ENCODE peak calls at places on chromosomes 1 and 21, in four cellular contexts. H is right atrium auricular region; O is fibroblast of lung; N is naive thymus-derived CD4-positive, alpha-beta T cell. V is an unnamed sample.

GRCh38 chr1:22838965-22839364 is 128.3 kb downstream of the EPHB2 start:
- DNase-seq in H (no peak), O (no peak), N (no peak), V (no peak)

GRCh38 chr1:81756872-81757271 is 43.9 kb upstream of the ADGRL2 start:
- DNase-seq in H (no peak), O (peak; percentile 41), N (no peak), V (no peak)

GRCh38 chr1:2098301-2098698 is 48.1 kb downstream of the PRKCZ start:
- DNase-seq in H (no peak), O (no peak), N (no peak), V (no peak)

GRCh38 chr1:230747139-230747730 is at the start of gene CAPN9:
- DNase-seq in H (no peak), O (no peak), N (no peak), V (no peak)

GRCh38 chr1:20981903-20982695 is 194.6 kb downstream of the EIF4G3 start:
- DNase-seq in H (no peak), O (peak; percentile 59), N (no peak), V (no peak)

GRCh38 chr1:67059331-67059730 is 5.4 kb upstream of the SLC35D1 start:
- DNase-seq in H (no peak), O (peak; percentile 27), N (no peak), V (no peak)

GRCh38 chr21:41234574-41234973 is 66.6 kb downstream of the BACE2 start:
- DNase-seq in H (no peak), O (no peak), N (no peak), V (no peak)

GRCh38 chr1:159945483-159946241 is at the start of gene IGSF9:
- DNase-seq in H (peak; percentile 81), O (peak; percentile 76), N (no peak), V (peak; percentile 69)

GRCh38 chr1:20343149-20343936 is 52.7 kb downstream of the VWA5B1 start:
- DNase-seq in H (no peak), O (no peak), N (no peak), V (peak; percentile 12)

GRCh38 chr1:117644696-117645311 is 39.0 kb downstream of the TENT5C start:
- DNase-seq in H (no peak), O (no peak), N (no peak), V (no peak)

GRCh38 chr1:214632091-214632490 is 29.1 kb downstream of the CENPF start:
- DNase-seq in H (no peak), O (no peak), N (no peak), V (peak; percentile 81)

GRCh38 chr1:206472454-206472853 is 2.2 kb downstream of the IKBKE start:
- DNase-seq in H (no peak), O (peak; percentile 86), N (peak; percentile 64), V (no peak)

GRCh38 chr1:19084206-19084738 is 125.8 kb downstream of the UBR4 start:
- DNase-seq in H (no peak), O (no peak), N (no peak), V (no peak)

GRCh38 chr1:229372251-229372650 is 29.4 kb upstream of the CCSAP start:
- DNase-seq in H (no peak), O (no peak), N (no peak), V (no peak)

GRCh38 chr1:108817811-108818210 is 39.1 kb downstream of the AKNAD1 start:
- DNase-seq in H (no peak), O (no peak), N (no peak), V (no peak)

GRCh38 chr1:246527402-246528088 is 20.5 kb upstream of the SMYD3 start:
- DNase-seq in H (peak; percentile 56), O (no peak), N (no peak), V (peak; percentile 64)

GRCh38 chr21:31204801-31205200 is 139.3 kb downstream of the TIAM1 start:
- DNase-seq in H (no peak), O (no peak), N (no peak), V (no peak)

GRCh38 chr1:30618335-30618747 is 105.0 kb downstream of the MATN1 start:
- DNase-seq in H (no peak), O (peak; percentile 25), N (no peak), V (no peak)

GRCh38 chr1:81125672-81126071 is 675.1 kb upstream of the ADGRL2 start:
- DNase-seq in H (no peak), O (no peak), N (no peak), V (no peak)

GRCh38 chr1:31981976-31982375 is 31.7 kb upstream of the KHDRBS1 start:
- DNase-seq in H (no peak), O (no peak), N (no peak), V (no peak)

GRCh38 chr1:44086722-44087474 is 31.7 kb upstream of the KLF17 start:
- DNase-seq in H (no peak), O (no peak), N (no peak), V (no peak)

GRCh38 chr1:47178020-47178419 is 11.8 kb downstream of the PDZK1IP1 start:
- DNase-seq in H (no peak), O (no peak), N (no peak), V (no peak)

GRCh38 chr1:176976236-176976635 is 188.3 kb downstream of the ASTN1 start:
- DNase-seq in H (no peak), O (no peak), N (no peak), V (no peak)

GRCh38 chr1:2593251-2593878 is 6.8 kb downstream of the PRXL2B start:
- DNase-seq in H (no peak), O (no peak), N (no peak), V (no peak)

GRCh38 chr1:232487236-232487635 is 142.7 kb downstream of the SIPA1L2 start:
- DNase-seq in H (no peak), O (no peak), N (no peak), V (no peak)

GRCh38 chr1:239558992-239559391 is 172.6 kb downstream of the CHRM3 start:
- DNase-seq in H (no peak), O (no peak), N (no peak), V (no peak)

GRCh38 chr1:156559797-156560112 is 12.6 kb downstream of the IQGAP3 start:
- DNase-seq in H (no peak), O (no peak), N (no peak), V (no peak)

GRCh38 chr1:151455231-151455630 is 4.1 kb downstream of the POGZ start:
- DNase-seq in H (no peak), O (no peak), N (no peak), V (no peak)

GRCh38 chr1:20672265-20672632 is 11.1 kb upstream of the DDOST start:
- DNase-seq in H (no peak), O (no peak), N (no peak), V (no peak)

GRCh38 chr1:86846166-86846647 is 67.7 kb downstream of the SELENOF start:
- DNase-seq in H (no peak), O (peak; percentile 97), N (no peak), V (no peak)

GRCh38 chr1:226677121-226678020 is 61.7 kb downstream of the ITPKB start:
- DNase-seq in H (peak; percentile 91), O (peak; percentile 84), N (peak; percentile 57), V (peak; percentile 78)

GRCh38 chr21:33127154-33127893 is 57.4 kb downstream of the OLIG1 start:
- DNase-seq in H (peak; percentile 62), O (peak; percentile 44), N (peak; percentile 53), V (peak; percentile 40)

GRCh38 chr1:3084726-3085125 is 15.7 kb downstream of the PRDM16 start:
- DNase-seq in H (no peak), O (no peak), N (no peak), V (no peak)

GRCh38 chr1:24294757-24295371 is 24.3 kb upstream of the GRHL3 start:
- DNase-seq in H (peak; percentile 89), O (peak; percentile 71), N (no peak), V (no peak)

GRCh38 chr1:232891116-232891515 is 59.3 kb upstream of the NTPCR start:
- DNase-seq in H (no peak), O (peak; percentile 98), N (no peak), V (no peak)

GRCh38 chr1:117051224-117052064 is 8.7 kb upstream of the TTF2 start:
- DNase-seq in H (no peak), O (no peak), N (no peak), V (peak; percentile 71)

GRCh38 chr1:172431721-172432192 is 11.3 kb downstream of the C1orf105 start:
- DNase-seq in H (no peak), O (no peak), N (no peak), V (no peak)

DNA sequence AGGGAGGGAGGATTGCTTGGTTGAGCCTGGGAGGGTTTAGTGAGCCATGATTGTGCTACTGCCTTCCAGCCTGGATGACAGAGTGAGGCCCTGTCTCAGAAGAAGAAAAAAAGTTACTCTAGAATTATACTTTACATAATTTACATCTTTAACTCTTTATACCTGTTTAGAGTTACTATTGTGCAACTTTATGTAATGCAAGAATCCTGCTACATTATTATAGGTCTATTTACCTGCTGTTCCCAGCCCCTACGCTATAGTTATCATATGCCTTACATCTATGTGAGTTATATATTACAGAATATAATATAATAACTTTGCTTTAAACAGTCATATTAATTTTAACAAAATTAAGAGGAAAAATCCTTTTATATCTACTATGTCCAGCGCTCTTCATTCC is 14.3 kb downstream of the SDHB start:
- DNase-seq in H (no peak), O (no peak), N (no peak), V (no peak)
- H3K36me3 ChIP-seq in H (peaks cover 80% of the 10 kb centered on the region), O (peaks cover 12% of the 10 kb centered on the region), N (peaks cover 52% of the 10 kb centered on the region), V (peaks cover 63% of the 10 kb centered on the region)

GRCh38 chr1:180117764-180118116 is 36.9 kb upstream of the QSOX1 start:
- DNase-seq in H (peak; percentile 77), O (peak; percentile 86), N (no peak), V (no peak)
- H3K36me3 ChIP-seq in H (no peaks in the 10 kb centered on the region), O (no peaks in the 10 kb centered on the region), N (peaks cover under 1% of the 10 kb centered on the region), V (peaks cover 3% of the 10 kb centered on the region)

DNA sequence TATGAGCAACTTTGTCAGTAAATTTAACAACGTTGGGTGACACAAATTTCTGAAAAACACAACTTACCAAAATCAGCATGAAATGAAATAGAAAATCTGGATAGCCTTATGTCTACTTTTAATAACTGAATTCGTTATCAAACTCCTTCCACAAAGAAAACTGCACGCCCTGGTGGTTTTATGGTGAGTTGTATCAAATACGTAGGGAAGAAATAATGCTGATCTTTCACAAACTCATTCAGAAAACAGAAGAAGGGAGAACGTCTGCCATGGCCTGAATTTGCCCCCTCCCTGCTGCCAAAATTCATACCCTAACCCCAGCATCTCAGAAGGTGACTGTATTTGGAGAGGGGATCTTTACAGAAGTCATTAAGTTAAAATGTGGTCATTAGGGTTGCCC is 50.0 kb upstream of the COL18A1 start:
- DNase-seq in H (no peak), O (no peak), N (no peak), V (no peak)
- H3K36me3 ChIP-seq in H (no peaks in the 10 kb centered on the region), O (no peaks in the 10 kb centered on the region), N (no peaks in the 10 kb centered on the region), V (no peaks in the 10 kb centered on the region)

GRCh38 chr1:112926858-112927257 is 29.1 kb downstream of the SLC16A1 start:
- DNase-seq in H (no peak), O (no peak), N (no peak), V (no peak)

GRCh38 chr1:112925015-112925414 is 31.0 kb downstream of the SLC16A1 start:
- DNase-seq in H (no peak), O (no peak), N (no peak), V (no peak)

GRCh38 chr1:112923234-112923955 is 32.6 kb downstream of the SLC16A1 start:
- DNase-seq in H (no peak), O (no peak), N (no peak), V (no peak)

GRCh38 chr1:112927462-112927971 is 28.5 kb downstream of the SLC16A1 start:
- DNase-seq in H (no peak), O (no peak), N (no peak), V (no peak)

DNA sequence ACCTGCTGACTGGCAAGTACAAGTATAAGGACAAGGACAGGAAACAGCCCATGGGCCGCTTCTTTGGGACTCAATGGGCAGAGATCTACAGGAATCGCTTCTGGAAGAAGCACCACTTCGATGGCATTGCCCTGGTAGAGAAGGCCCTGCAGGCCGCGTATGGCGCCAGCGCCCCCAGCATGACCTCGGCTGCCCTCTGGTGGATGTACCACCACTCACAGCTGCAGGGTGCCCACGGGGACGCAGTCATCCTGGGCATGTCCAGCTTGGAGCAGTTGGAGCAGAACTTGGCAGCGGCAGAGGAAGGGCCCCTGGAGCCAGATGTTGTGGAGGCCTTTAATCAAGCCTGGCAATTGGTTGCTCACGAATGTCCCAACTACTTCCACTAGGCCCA is 32.0 kb downstream of the SLC16A1 start:
- DNase-seq in H (no peak), O (no peak), N (no peak), V (no peak)
- H3K36me3 ChIP-seq in H (peaks cover 42% of the 10 kb centered on the region), O (no peaks in the 10 kb centered on the region), N (peaks cover 12% of the 10 kb centered on the region), V (peaks cover 27% of the 10 kb centered on the region)